ENCODE peak calls at places on chromosomes 1 and 21, in ten cellular contexts. One of them, this sample, is unnamed.

GRCh38 chr1:247114351-247115140 is 10.4 kb upstream of the ZNF669 start:
- DNase-seq in mesothelial cell of epicardium: no peak
- DNase-seq in WTC11: no peak
- DNase-seq in cardiac muscle cell: no peak
- DNase-seq in neural crest cell: no peak
- DNase-seq in ovary: no peak
- DNase-seq in HepG2: no peak
- DNase-seq in fibroblast of villous mesenchyme: no peak
- DNase-seq in body of pancreas: no peak
- DNase-seq in lower leg skin: no peak
- DNase-seq in this sample: peak; percentile 80

GRCh38 chr1:50488403-50488802 is 65.2 kb upstream of the DMRTA2 start:
- DNase-seq in mesothelial cell of epicardium: no peak
- DNase-seq in WTC11: no peak
- DNase-seq in cardiac muscle cell: peak; percentile 48
- DNase-seq in neural crest cell: no peak
- DNase-seq in ovary: no peak
- DNase-seq in HepG2: no peak
- DNase-seq in fibroblast of villous mesenchyme: peak; percentile 23
- DNase-seq in body of pancreas: no peak
- DNase-seq in lower leg skin: no peak
- DNase-seq in this sample: no peak

GRCh38 chr1:63643926-63644325 is 50.7 kb downstream of the PGM1 start:
- DNase-seq in mesothelial cell of epicardium: no peak
- DNase-seq in WTC11: no peak
- DNase-seq in cardiac muscle cell: no peak
- DNase-seq in neural crest cell: no peak
- DNase-seq in ovary: no peak
- DNase-seq in HepG2: no peak
- DNase-seq in fibroblast of villous mesenchyme: no peak
- DNase-seq in body of pancreas: peak; percentile 69
- DNase-seq in lower leg skin: no peak
- DNase-seq in this sample: no peak

GRCh38 chr1:214264196-214264595 is 16.8 kb upstream of the SMYD2 start:
- DNase-seq in mesothelial cell of epicardium: no peak
- DNase-seq in WTC11: no peak
- DNase-seq in cardiac muscle cell: no peak
- DNase-seq in neural crest cell: no peak
- DNase-seq in ovary: no peak
- DNase-seq in HepG2: no peak
- DNase-seq in fibroblast of villous mesenchyme: no peak
- DNase-seq in body of pancreas: no peak
- DNase-seq in lower leg skin: no peak
- DNase-seq in this sample: no peak

GRCh38 chr1:209651148-209651547 is 1.1 kb downstream of the LAMB3 start:
- DNase-seq in mesothelial cell of epicardium: no peak
- DNase-seq in WTC11: no peak
- DNase-seq in cardiac muscle cell: peak; percentile 77
- DNase-seq in neural crest cell: no peak
- DNase-seq in ovary: no peak
- DNase-seq in HepG2: no peak
- DNase-seq in fibroblast of villous mesenchyme: peak; percentile 81
- DNase-seq in body of pancreas: peak; percentile 90
- DNase-seq in lower leg skin: peak; percentile 80
- DNase-seq in this sample: no peak

GRCh38 chr1:16076003-16076870 is 2.8 kb upstream of the FAM131C start:
- DNase-seq in mesothelial cell of epicardium: no peak
- DNase-seq in WTC11: no peak
- DNase-seq in cardiac muscle cell: peak; percentile 85
- DNase-seq in neural crest cell: no peak
- DNase-seq in ovary: peak; percentile 61
- DNase-seq in HepG2: no peak
- DNase-seq in fibroblast of villous mesenchyme: peak; percentile 87
- DNase-seq in body of pancreas: no peak
- DNase-seq in lower leg skin: no peak
- DNase-seq in this sample: no peak

GRCh38 chr21:40512590-40512989 is 334.4 kb downstream of the DSCAM start:
- DNase-seq in mesothelial cell of epicardium: no peak
- DNase-seq in WTC11: peak; percentile 73
- DNase-seq in cardiac muscle cell: no peak
- DNase-seq in neural crest cell: peak; percentile 16
- DNase-seq in ovary: no peak
- DNase-seq in HepG2: no peak
- DNase-seq in fibroblast of villous mesenchyme: no peak
- DNase-seq in body of pancreas: no peak
- DNase-seq in lower leg skin: no peak
- DNase-seq in this sample: no peak

GRCh38 chr1:234840843-234841242 is 230.9 kb upstream of the IRF2BP2 start:
- DNase-seq in mesothelial cell of epicardium: no peak
- DNase-seq in WTC11: no peak
- DNase-seq in cardiac muscle cell: no peak
- DNase-seq in neural crest cell: no peak
- DNase-seq in ovary: no peak
- DNase-seq in HepG2: no peak
- DNase-seq in fibroblast of villous mesenchyme: no peak
- DNase-seq in body of pancreas: no peak
- DNase-seq in lower leg skin: no peak
- DNase-seq in this sample: no peak

GRCh38 chr1:220084460-220084859 is 5.1 kb downstream of the BPNT1 start:
- DNase-seq in mesothelial cell of epicardium: no peak
- DNase-seq in WTC11: no peak
- DNase-seq in cardiac muscle cell: peak; percentile 10
- DNase-seq in neural crest cell: no peak
- DNase-seq in ovary: no peak
- DNase-seq in HepG2: no peak
- DNase-seq in fibroblast of villous mesenchyme: no peak
- DNase-seq in body of pancreas: no peak
- DNase-seq in lower leg skin: no peak
- DNase-seq in this sample: no peak

GRCh38 chr1:28983509-28984310 is 69.3 kb downstream of the EPB41 start:
- DNase-seq in mesothelial cell of epicardium: no peak
- DNase-seq in WTC11: peak; percentile 47
- DNase-seq in cardiac muscle cell: no peak
- DNase-seq in neural crest cell: peak; percentile 6
- DNase-seq in ovary: no peak
- DNase-seq in HepG2: peak; percentile 79
- DNase-seq in fibroblast of villous mesenchyme: peak; percentile 17
- DNase-seq in body of pancreas: peak; percentile 83
- DNase-seq in lower leg skin: no peak
- DNase-seq in this sample: no peak

GRCh38 chr1:85584264-85584781 is 3.8 kb downstream of the CCN1 start:
- DNase-seq in mesothelial cell of epicardium: no peak
- DNase-seq in WTC11: no peak
- DNase-seq in cardiac muscle cell: peak; percentile 92
- DNase-seq in neural crest cell: no peak
- DNase-seq in ovary: no peak
- DNase-seq in HepG2: peak; percentile 63
- DNase-seq in fibroblast of villous mesenchyme: peak; percentile 97
- DNase-seq in body of pancreas: no peak
- DNase-seq in lower leg skin: no peak
- DNase-seq in this sample: no peak

GRCh38 chr1:10108948-10109347 is 76.2 kb downstream of the UBE4B start:
- DNase-seq in mesothelial cell of epicardium: no peak
- DNase-seq in WTC11: no peak
- DNase-seq in cardiac muscle cell: no peak
- DNase-seq in neural crest cell: no peak
- DNase-seq in ovary: no peak
- DNase-seq in HepG2: no peak
- DNase-seq in fibroblast of villous mesenchyme: no peak
- DNase-seq in body of pancreas: no peak
- DNase-seq in lower leg skin: no peak
- DNase-seq in this sample: no peak

GRCh38 chr1:15843826-15844572 is 3.5 kb upstream of the SPEN start:
- DNase-seq in mesothelial cell of epicardium: no peak
- DNase-seq in WTC11: no peak
- DNase-seq in cardiac muscle cell: no peak
- DNase-seq in neural crest cell: no peak
- DNase-seq in ovary: no peak
- DNase-seq in HepG2: no peak
- DNase-seq in fibroblast of villous mesenchyme: no peak
- DNase-seq in body of pancreas: no peak
- DNase-seq in lower leg skin: no peak
- DNase-seq in this sample: no peak

DNA sequence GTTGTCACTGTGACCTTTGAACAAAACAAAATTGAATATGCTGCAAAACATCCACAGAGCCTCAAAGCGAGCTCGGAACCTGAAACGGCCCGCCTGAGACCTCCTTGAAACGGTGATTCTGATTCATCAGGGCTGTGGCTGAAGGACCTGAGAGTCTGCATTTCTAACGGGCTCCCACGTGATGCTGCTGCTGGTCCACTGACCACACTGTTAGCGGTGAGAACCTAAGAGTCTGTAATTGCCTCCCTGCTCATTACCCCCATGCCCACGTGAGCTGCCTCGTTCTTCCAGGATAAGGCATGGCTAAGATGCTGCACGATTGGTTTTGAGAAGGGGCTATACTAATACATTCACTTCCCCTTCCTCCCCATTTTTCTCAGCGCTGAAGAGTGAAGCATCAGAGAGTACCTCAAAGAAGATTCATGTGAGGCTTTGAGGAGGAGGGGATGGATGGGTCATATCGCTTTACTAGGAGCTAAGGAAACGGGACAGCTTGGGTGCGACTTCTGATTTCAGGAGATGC is 9.7 kb downstream of the TLR5 start:
- DNase-seq in mesothelial cell of epicardium: no peak
- DNase-seq in WTC11: no peak
- DNase-seq in cardiac muscle cell: no peak
- DNase-seq in neural crest cell: no peak
- DNase-seq in ovary: no peak
- DNase-seq in HepG2: no peak
- DNase-seq in fibroblast of villous mesenchyme: no peak
- DNase-seq in body of pancreas: no peak
- DNase-seq in lower leg skin: no peak
- DNase-seq in this sample: no peak
- TF ChIP-seq CTCF in mesothelial cell of epicardium: no peak
- TF ChIP-seq CTCF in WTC11: peak; percentile 96
- TF ChIP-seq CTCF in cardiac muscle cell: no peak
- TF ChIP-seq CTCF in neural crest cell: no peak
- TF ChIP-seq CTCF in ovary: no peak
- TF ChIP-seq CTCF in HepG2: no peak
- TF ChIP-seq CTCF in fibroblast of villous mesenchyme: no peak
- TF ChIP-seq CTCF in body of pancreas: no peak
- TF ChIP-seq CTCF in lower leg skin: no peak
- TF ChIP-seq CTCF in this sample: no peak

GRCh38 chr1:232306269-232306911 is 323.5 kb downstream of the SIPA1L2 start:
- DNase-seq in mesothelial cell of epicardium: no peak
- DNase-seq in WTC11: peak; percentile 35
- DNase-seq in cardiac muscle cell: peak; percentile 53
- DNase-seq in neural crest cell: no peak
- DNase-seq in ovary: peak; percentile 22
- DNase-seq in HepG2: no peak
- DNase-seq in fibroblast of villous mesenchyme: no peak
- DNase-seq in body of pancreas: peak; percentile 82
- DNase-seq in lower leg skin: no peak
- DNase-seq in this sample: no peak
- TF ChIP-seq CTCF in mesothelial cell of epicardium: no peak
- TF ChIP-seq CTCF in WTC11: no peak
- TF ChIP-seq CTCF in cardiac muscle cell: peak; percentile 39
- TF ChIP-seq CTCF in neural crest cell: no peak
- TF ChIP-seq CTCF in ovary: no peak
- TF ChIP-seq CTCF in HepG2: no peak
- TF ChIP-seq CTCF in fibroblast of villous mesenchyme: peak; percentile 35
- TF ChIP-seq CTCF in body of pancreas: no peak
- TF ChIP-seq CTCF in lower leg skin: no peak
- TF ChIP-seq CTCF in this sample: peak; percentile 25

DNA sequence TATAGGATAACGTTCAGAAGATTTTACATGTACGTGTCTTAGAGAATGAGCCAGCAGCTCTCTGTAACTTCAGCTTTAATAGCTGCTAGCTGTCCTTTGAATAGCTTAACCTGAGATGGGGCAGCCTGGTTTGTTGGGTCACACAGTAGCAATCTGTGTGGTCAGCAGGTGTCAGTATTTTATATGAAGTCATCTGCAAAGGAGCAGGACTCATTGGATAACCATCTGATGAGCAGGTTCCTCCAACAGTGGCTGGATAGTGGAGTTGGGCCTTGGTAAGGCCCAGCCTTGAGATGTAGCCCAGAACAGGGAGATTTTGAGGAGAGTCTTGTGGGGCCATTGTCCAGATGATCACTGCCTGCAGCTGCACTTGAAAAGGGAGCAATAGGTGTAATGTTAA is 6.4 kb downstream of the GSTM5 start:
- DNase-seq in mesothelial cell of epicardium: no peak
- DNase-seq in WTC11: no peak
- DNase-seq in cardiac muscle cell: no peak
- DNase-seq in neural crest cell: no peak
- DNase-seq in ovary: no peak
- DNase-seq in HepG2: peak; percentile 65
- DNase-seq in fibroblast of villous mesenchyme: no peak
- DNase-seq in body of pancreas: no peak
- DNase-seq in lower leg skin: no peak
- DNase-seq in this sample: no peak
- TF ChIP-seq CTCF in mesothelial cell of epicardium: no peak
- TF ChIP-seq CTCF in WTC11: no peak
- TF ChIP-seq CTCF in cardiac muscle cell: no peak
- TF ChIP-seq CTCF in neural crest cell: no peak
- TF ChIP-seq CTCF in ovary: no peak
- TF ChIP-seq CTCF in HepG2: peak; percentile 75
- TF ChIP-seq CTCF in fibroblast of villous mesenchyme: no peak
- TF ChIP-seq CTCF in body of pancreas: peak; percentile 50
- TF ChIP-seq CTCF in lower leg skin: no peak
- TF ChIP-seq CTCF in this sample: no peak

GRCh38 chr1:37461698-37462436 is 12.5 kb upstream of the ZC3H12A start:
- DNase-seq in mesothelial cell of epicardium: no peak
- DNase-seq in WTC11: no peak
- DNase-seq in cardiac muscle cell: no peak
- DNase-seq in neural crest cell: no peak
- DNase-seq in ovary: no peak
- DNase-seq in HepG2: peak; percentile 48
- DNase-seq in fibroblast of villous mesenchyme: no peak
- DNase-seq in body of pancreas: no peak
- DNase-seq in lower leg skin: no peak
- DNase-seq in this sample: no peak

GRCh38 chr1:37456614-37457013 is 17.8 kb upstream of the ZC3H12A start:
- DNase-seq in mesothelial cell of epicardium: no peak
- DNase-seq in WTC11: no peak
- DNase-seq in cardiac muscle cell: no peak
- DNase-seq in neural crest cell: no peak
- DNase-seq in ovary: no peak
- DNase-seq in HepG2: no peak
- DNase-seq in fibroblast of villous mesenchyme: no peak
- DNase-seq in body of pancreas: no peak
- DNase-seq in lower leg skin: no peak
- DNase-seq in this sample: no peak

GRCh38 chr1:37453647-37454046 is 20.7 kb upstream of the ZC3H12A start:
- DNase-seq in mesothelial cell of epicardium: no peak
- DNase-seq in WTC11: no peak
- DNase-seq in cardiac muscle cell: no peak
- DNase-seq in neural crest cell: no peak
- DNase-seq in ovary: no peak
- DNase-seq in HepG2: no peak
- DNase-seq in fibroblast of villous mesenchyme: no peak
- DNase-seq in body of pancreas: no peak
- DNase-seq in lower leg skin: no peak
- DNase-seq in this sample: no peak

GRCh38 chr1:37455516-37455915 is 18.9 kb upstream of the ZC3H12A start:
- DNase-seq in mesothelial cell of epicardium: no peak
- DNase-seq in WTC11: no peak
- DNase-seq in cardiac muscle cell: no peak
- DNase-seq in neural crest cell: no peak
- DNase-seq in ovary: no peak
- DNase-seq in HepG2: no peak
- DNase-seq in fibroblast of villous mesenchyme: no peak
- DNase-seq in body of pancreas: no peak
- DNase-seq in lower leg skin: no peak
- DNase-seq in this sample: no peak

GRCh38 chr1:37458551-37458950 is 15.8 kb upstream of the ZC3H12A start:
- DNase-seq in mesothelial cell of epicardium: no peak
- DNase-seq in WTC11: no peak
- DNase-seq in cardiac muscle cell: no peak
- DNase-seq in neural crest cell: no peak
- DNase-seq in ovary: no peak
- DNase-seq in HepG2: no peak
- DNase-seq in fibroblast of villous mesenchyme: no peak
- DNase-seq in body of pancreas: no peak
- DNase-seq in lower leg skin: no peak
- DNase-seq in this sample: no peak
- TF ChIP-seq CTCF in mesothelial cell of epicardium: no peak
- TF ChIP-seq CTCF in WTC11: no peak
- TF ChIP-seq CTCF in cardiac muscle cell: no peak
- TF ChIP-seq CTCF in neural crest cell: no peak
- TF ChIP-seq CTCF in ovary: no peak
- TF ChIP-seq CTCF in HepG2: peak; percentile 36
- TF ChIP-seq CTCF in fibroblast of villous mesenchyme: no peak
- TF ChIP-seq CTCF in body of pancreas: no peak
- TF ChIP-seq CTCF in lower leg skin: no peak
- TF ChIP-seq CTCF in this sample: no peak

This sample was measured in osteocyte.